ENCODE peak calls at places on chromosomes 3 and 15, in seven cellular contexts. F is mesothelial cell of epicardium, Q is AG09319, J is HFF-Myc, P is K562, Y is astrocyte, R is mucosa of descending colon. I is an unnamed sample.

GRCh38 chr3:125358923-125359322 is 16.2 kb downstream of the ZNF148 start:
- DNase-seq in F (no peak), Q (no peak), J (no peak), P (no peak), Y (no peak), R (no peak), I (no peak)

GRCh38 chr15:44468713-44469385 is 41.4 kb downstream of the CTDSPL2 start:
- DNase-seq in F (no peak), Q (peak; percentile 4), J (peak; percentile 7), P (no peak), Y (peak; percentile 64), R (no peak), I (no peak)

GRCh38 chr3:11558002-11558401 is 85.7 kb downstream of the VGLL4 start:
- DNase-seq in F (no peak), Q (no peak), J (peak; percentile 53), P (no peak), Y (peak; percentile 91), R (peak; percentile 17), I (no peak)

GRCh38 chr15:69133862-69134519 is 26.4 kb upstream of the GLCE start:
- DNase-seq in F (no peak), Q (no peak), J (no peak), P (no peak), Y (no peak), R (no peak), I (no peak)

GRCh38 chr15:27449041-27449440 is 478.1 kb downstream of the GABRG3 start:
- DNase-seq in F (no peak), Q (no peak), J (no peak), P (no peak), Y (peak; percentile 69), R (no peak), I (no peak)

GRCh38 chr15:88497109-88497761 is 29.7 kb downstream of the MRPS11 start:
- DNase-seq in F (peak; percentile 17), Q (no peak), J (no peak), P (no peak), Y (no peak), R (no peak), I (no peak)

GRCh38 chr3:159234306-159234705 is 432.5 kb downstream of the MFSD1 start:
- DNase-seq in F (no peak), Q (peak; percentile 31), J (peak; percentile 20), P (no peak), Y (peak; percentile 37), R (no peak), I (no peak)

GRCh38 chr15:88708256-88709054 is 69.6 kb downstream of the ISG20 start:
- DNase-seq in F (no peak), Q (peak; percentile 35), J (peak; percentile 24), P (no peak), Y (no peak), R (no peak), I (no peak)

GRCh38 chr3:186097663-186098451 is 11.0 kb downstream of the ETV5 start:
- DNase-seq in F (peak; percentile 64), Q (no peak), J (peak; percentile 60), P (peak; percentile 44), Y (peak; percentile 89), R (peak; percentile 63), I (peak; percentile 78)

GRCh38 chr3:128353991-128354687 is 112.6 kb downstream of the DNAJB8 start:
- DNase-seq in F (no peak), Q (no peak), J (no peak), P (peak; percentile 42), Y (peak; percentile 60), R (no peak), I (no peak)

GRCh38 chr3:2204054-2204453 is 105.4 kb downstream of the CNTN4 start:
- DNase-seq in F (no peak), Q (no peak), J (no peak), P (no peak), Y (no peak), R (no peak), I (no peak)

GRCh38 chr15:39738998-39739397 is 43.6 kb downstream of the FSIP1 start:
- DNase-seq in F (no peak), Q (no peak), J (no peak), P (no peak), Y (no peak), R (no peak), I (no peak)

GRCh38 chr15:90860450-90860849 is 7.9 kb upstream of the FURIN start:
- DNase-seq in F (no peak), Q (no peak), J (no peak), P (no peak), Y (no peak), R (no peak), I (no peak)

GRCh38 chr3:37691213-37691830 is 170.4 kb upstream of the CTDSPL start:
- DNase-seq in F (no peak), Q (no peak), J (no peak), P (no peak), Y (no peak), R (no peak), I (no peak)

GRCh38 chr3:71503525-71504249 is 79.8 kb downstream of the FOXP1 start:
- DNase-seq in F (no peak), Q (no peak), J (no peak), P (no peak), Y (peak; percentile 87), R (no peak), I (no peak)

GRCh38 chr3:151933224-151933858 is 59.9 kb downstream of the SUCNR1 start:
- DNase-seq in F (no peak), Q (no peak), J (peak; percentile 79), P (no peak), Y (no peak), R (no peak), I (no peak)

GRCh38 chr3:48678056-48678455 is 7.7 kb downstream of the NCKIPSD start:
- DNase-seq in F (no peak), Q (no peak), J (no peak), P (no peak), Y (peak; percentile 42), R (no peak), I (no peak)

GRCh38 chr3:171755015-171755589 is 55.2 kb downstream of the PLD1 start:
- DNase-seq in F (no peak), Q (no peak), J (no peak), P (no peak), Y (no peak), R (no peak), I (no peak)

GRCh38 chr3:172562881-172563835 is 39.9 kb upstream of the TNFSF10 start:
- DNase-seq in F (no peak), Q (peak; percentile 76), J (peak; percentile 25), P (no peak), Y (peak; percentile 96), R (no peak), I (no peak)

GRCh38 chr3:42979044-42979962 is at the start of gene GASK1A:
- DNase-seq in F (peak; percentile 54), Q (no peak), J (no peak), P (no peak), Y (no peak), R (peak; percentile 46), I (peak; percentile 40)

GRCh38 chr3:52891164-52891563 is 6.2 kb downstream of the STIMATE start:
- DNase-seq in F (no peak), Q (no peak), J (no peak), P (no peak), Y (no peak), R (no peak), I (no peak)

GRCh38 chr15:90291679-90292356 is 26.3 kb downstream of the NGRN start:
- DNase-seq in F (no peak), Q (no peak), J (no peak), P (peak; percentile 90), Y (no peak), R (no peak), I (no peak)

GRCh38 chr3:136671921-136672320 is 80.3 kb downstream of the STAG1 start:
- DNase-seq in F (no peak), Q (no peak), J (no peak), P (no peak), Y (peak; percentile 69), R (no peak), I (no peak)

GRCh38 chr15:67941643-67942315 is 101.9 kb upstream of the RNU6-1 start:
- DNase-seq in F (peak; percentile 51), Q (no peak), J (no peak), P (no peak), Y (peak; percentile 35), R (no peak), I (no peak)

GRCh38 chr15:100651253-100651652 is 48.9 kb downstream of the ASB7 start:
- DNase-seq in F (no peak), Q (no peak), J (no peak), P (no peak), Y (no peak), R (no peak), I (no peak)

GRCh38 chr3:125302932-125303331 is 72.2 kb downstream of the ZNF148 start:
- DNase-seq in F (no peak), Q (no peak), J (no peak), P (no peak), Y (no peak), R (no peak), I (no peak)

GRCh38 chr3:143081844-143082778 is 37.5 kb upstream of the CHST2 start:
- DNase-seq in F (no peak), Q (no peak), J (no peak), P (no peak), Y (no peak), R (no peak), I (no peak)

GRCh38 chr3:13796683-13797460 is 83.0 kb downstream of the WNT7A start:
- DNase-seq in F (no peak), Q (no peak), J (no peak), P (no peak), Y (no peak), R (no peak), I (no peak)

GRCh38 chr3:169145551-169145950 is 518.0 kb downstream of the MECOM start:
- DNase-seq in F (no peak), Q (no peak), J (no peak), P (no peak), Y (no peak), R (no peak), I (no peak)

DNA sequence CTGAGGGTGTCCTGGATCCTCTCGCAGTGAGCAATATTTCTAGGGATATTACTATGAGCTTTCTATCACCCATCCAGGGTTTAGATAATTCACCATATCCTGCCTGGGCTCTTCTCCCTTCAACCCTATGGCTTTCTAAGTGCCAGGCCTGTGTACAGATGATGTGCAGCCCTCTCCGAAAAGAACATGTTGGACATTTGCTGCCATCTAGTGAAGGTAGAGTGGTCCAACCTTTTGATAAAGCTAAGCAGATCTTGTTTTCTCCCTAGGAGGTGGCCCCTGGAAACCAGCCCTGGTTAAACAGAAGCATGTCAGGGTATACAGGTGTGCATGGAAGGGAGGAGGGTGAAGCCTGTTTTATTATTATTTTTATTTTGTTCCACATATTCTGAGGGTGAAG is 27.9 kb upstream of the SCN10A start:
- DNase-seq in F (no peak), Q (peak; percentile 37), J (peak; percentile 48), P (peak; percentile 27), Y (peak; percentile 24), R (no peak), I (no peak)
- TF ChIP-seq CTCF in F (no peak), Q (peak; percentile 70), J (peak; percentile 50), P (peak; percentile 63), Y (peak; percentile 44), R (no peak), I (peak; percentile 42)

GRCh38 chr15:73464602-73465001 is 21.6 kb downstream of the REC114 start:
- DNase-seq in F (no peak), Q (no peak), J (no peak), P (peak; percentile 22), Y (no peak), R (no peak), I (no peak)
- TF ChIP-seq CTCF in F (peak; percentile 33), Q (no peak), J (peak; percentile 45), P (peak; percentile 32), Y (peak; percentile 9), R (no peak), I (peak; percentile 42)

GRCh38 chr3:25897019-25897418 is 107.1 kb downstream of the OXSM start:
- DNase-seq in F (no peak), Q (no peak), J (no peak), P (peak; percentile 68), Y (no peak), R (no peak), I (peak; percentile 14)
- TF ChIP-seq CTCF in F (no peak), Q (no peak), J (peak; percentile 23), P (peak; percentile 79), Y (peak; percentile 22), R (no peak), I (peak; percentile 58)

GRCh38 chr3:120622870-120623718 is 27.0 kb downstream of the NDUFB4 start:
- DNase-seq in F (no peak), Q (peak; percentile 22), J (peak; percentile 67), P (peak; percentile 62), Y (peak; percentile 57), R (no peak), I (peak; percentile 68)
- TF ChIP-seq CTCF in F (no peak), Q (no peak), J (peak; percentile 60), P (peak; percentile 57), Y (no peak), R (no peak), I (peak; percentile 57)